ENCODE peak calls at places on chromosomes 2 and 18, in six cellular contexts. A is SK-N-SH, X is GM12878, V is K562, C is H1, J is HepG2. Y is an unnamed sample.

GRCh38 chr2:118992740-118993391 is 50.9 kb downstream of the MARCO start:
- DNase-seq in A (no peak), X (no peak), V (no peak), C (peak), J (no peak), Y (no peak)

GRCh38 chr2:113703404-113704299 is 52.8 kb downstream of the SLC35F5 start:
- DNase-seq in A (peak), X (no peak), V (no peak), C (no peak), J (no peak), Y (no peak)

GRCh38 chr2:68454719-68455118 is 12.4 kb downstream of the FBXO48 start:
- DNase-seq in A (no peak), X (no peak), V (no peak), C (no peak), J (no peak), Y (no peak)

GRCh38 chr2:60379216-60379615 is 174.2 kb downstream of the BCL11A start:
- DNase-seq in A (no peak), X (no peak), V (no peak), C (no peak), J (no peak), Y (no peak)

GRCh38 chr2:54697934-54698333 is 25.5 kb upstream of the EML6 start:
- DNase-seq in A (no peak), X (no peak), V (no peak), C (no peak), J (no peak), Y (no peak)

GRCh38 chr2:188267776-188268175 is 23.9 kb upstream of the GULP1 start:
- DNase-seq in A (no peak), X (no peak), V (no peak), C (no peak), J (no peak), Y (no peak)

GRCh38 chr2:240704651-240705050 is 13.0 kb downstream of the AQP12A start:
- DNase-seq in A (no peak), X (no peak), V (no peak), C (no peak), J (no peak), Y (no peak)

GRCh38 chr2:33573657-33574056 is 25.4 kb downstream of the FAM98A start:
- DNase-seq in A (no peak), X (no peak), V (no peak), C (no peak), J (no peak), Y (no peak)

GRCh38 chr2:17615728-17616351 is 75.3 kb downstream of the VSNL1 start:
- DNase-seq in A (no peak), X (no peak), V (no peak), C (no peak), J (peak), Y (no peak)

GRCh38 chr2:105431367-105432088 is 32.7 kb upstream of the FHL2 start:
- DNase-seq in A (peak), X (no peak), V (no peak), C (no peak), J (no peak), Y (no peak)

GRCh38 chr2:220579452-220579851 is 952.0 kb downstream of the SLC4A3 start:
- DNase-seq in A (no peak), X (no peak), V (no peak), C (no peak), J (no peak), Y (no peak)

GRCh38 chr2:177051278-177051677 is 161.3 kb upstream of the HNRNPA3 start:
- DNase-seq in A (peak), X (no peak), V (no peak), C (no peak), J (no peak), Y (no peak)

GRCh38 chr2:177058747-177059146 is 153.8 kb upstream of the HNRNPA3 start:
- DNase-seq in A (no peak), X (peak), V (no peak), C (no peak), J (no peak), Y (no peak)

GRCh38 chr2:177059313-177059712 is 153.3 kb upstream of the HNRNPA3 start:
- DNase-seq in A (no peak), X (no peak), V (no peak), C (no peak), J (no peak), Y (no peak)

GRCh38 chr2:177056540-177056939 is 156.1 kb upstream of the HNRNPA3 start:
- DNase-seq in A (peak), X (no peak), V (no peak), C (no peak), J (peak), Y (no peak)
- TF ChIP-seq CTCF in A (peak), X (no peak), V (peak), C (peak), J (peak), Y (peak)

DNA sequence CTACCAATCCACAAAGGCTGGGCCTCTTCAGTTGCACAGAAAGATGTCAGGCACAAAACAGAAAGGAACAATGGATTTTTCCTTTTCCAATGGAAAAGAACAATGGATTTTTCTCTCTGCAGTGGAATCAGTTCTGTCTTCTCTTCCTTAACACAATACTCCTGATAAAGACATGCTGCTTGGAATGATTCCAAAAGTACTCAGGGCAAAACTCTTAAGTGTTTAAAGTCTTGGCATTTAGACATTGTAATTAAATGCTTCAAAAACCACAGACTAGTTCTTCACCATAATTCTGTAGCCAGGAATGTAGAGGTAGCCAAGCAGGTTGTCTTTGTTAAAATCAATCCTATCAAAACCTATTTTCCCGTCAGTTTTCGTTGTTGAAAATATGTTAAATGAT is 46.8 kb upstream of the FLACC1 start:
- DNase-seq in A (no peak), X (no peak), V (no peak), C (no peak), J (no peak), Y (no peak)
- H3K27ac ChIP-seq in A (peak), X (no peak), V (no peak), C (no peak), J (no peak), Y (no peak)

GRCh38 chr2:75211371-75211770 is 12.1 kb upstream of the TACR1 start:
- DNase-seq in A (no peak), X (no peak), V (no peak), C (no peak), J (no peak), Y (no peak)
- TF ChIP-seq GABPA in A (no peak), X (no peak), V (no peak), C (no peak), J (no peak), Y (no peak)

DNA sequence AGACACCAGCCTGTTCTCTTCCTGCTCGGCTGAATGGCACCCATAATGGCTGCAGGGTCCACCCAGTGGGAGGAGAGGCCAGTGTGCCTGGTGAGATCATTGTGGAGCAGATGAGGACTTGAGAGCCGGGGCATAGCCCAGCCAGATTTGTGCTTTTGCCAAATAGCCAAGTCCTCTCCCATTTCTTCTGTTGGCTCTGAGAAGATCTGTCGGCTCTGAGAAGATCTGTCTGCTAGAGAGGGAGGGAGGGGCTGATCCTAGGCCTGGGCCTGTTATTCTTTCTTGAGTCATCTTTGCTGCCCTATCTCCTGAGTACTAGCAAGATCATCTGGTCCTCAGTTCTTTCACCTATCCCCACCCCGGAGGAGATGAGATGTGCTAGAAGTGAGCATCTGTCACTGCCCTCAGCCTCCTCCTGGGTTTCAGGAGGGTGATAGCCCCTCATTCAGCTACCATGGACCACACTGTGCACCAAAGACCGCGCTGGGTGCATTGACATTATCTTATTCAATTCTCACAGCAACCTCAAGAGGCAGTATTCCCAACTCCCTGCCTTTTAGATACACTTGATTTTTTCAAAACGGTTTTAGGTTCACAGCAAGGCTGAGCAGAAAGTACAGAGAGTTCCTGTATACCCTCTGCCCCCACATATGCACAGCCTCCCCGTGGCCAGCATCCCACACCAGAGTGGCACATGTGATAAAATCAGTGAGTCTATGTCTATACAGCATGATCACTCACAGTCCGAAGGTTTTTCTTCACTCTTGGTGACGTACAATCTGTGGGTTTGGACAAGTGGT is 98.6 kb downstream of the CAPN13 start:
- DNase-seq in A (no peak), X (no peak), V (peak), C (peak), J (no peak), Y (no peak)
- TF ChIP-seq CTCF in A (peak), X (peak), V (peak), C (peak), J (peak), Y (peak)

GRCh38 chr2:175030380-175031271 is 25.4 kb upstream of the CHN1 start:
- DNase-seq in A (peak), X (no peak), V (no peak), C (peak), J (peak), Y (peak)

GRCh38 chr2:175025946-175026345 is 20.8 kb upstream of the CHN1 start:
- DNase-seq in A (no peak), X (no peak), V (no peak), C (no peak), J (no peak), Y (no peak)

GRCh38 chr2:175026385-175026784 is 21.2 kb upstream of the CHN1 start:
- DNase-seq in A (no peak), X (no peak), V (no peak), C (no peak), J (no peak), Y (no peak)

GRCh38 chr2:175025233-175025632 is 20.1 kb upstream of the CHN1 start:
- DNase-seq in A (no peak), X (no peak), V (no peak), C (no peak), J (no peak), Y (no peak)

DNA sequence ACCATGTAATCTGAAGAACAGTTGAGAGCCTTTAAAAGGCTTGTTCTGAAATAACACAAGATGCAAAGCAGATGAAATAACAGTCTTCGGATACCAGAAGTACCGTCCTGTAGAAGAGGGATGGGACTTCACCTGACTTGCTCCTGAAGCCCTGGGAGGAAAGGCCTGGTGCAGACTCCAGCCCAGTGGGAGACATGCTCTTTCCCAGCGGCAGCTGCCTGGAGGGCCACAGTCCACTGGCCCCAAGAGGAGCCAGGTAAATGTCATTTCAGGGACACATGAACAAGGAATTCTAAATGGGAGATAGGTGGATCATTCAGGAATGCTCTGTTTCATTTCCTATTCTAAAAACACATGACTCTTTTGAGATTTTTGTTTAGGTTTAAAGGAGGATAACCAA is 22.6 kb upstream of the CHN1 start:
- DNase-seq in A (no peak), X (no peak), V (no peak), C (no peak), J (no peak), Y (no peak)
- H3K27ac ChIP-seq in A (no peak), X (no peak), V (no peak), C (no peak), J (peak), Y (no peak)

DNA sequence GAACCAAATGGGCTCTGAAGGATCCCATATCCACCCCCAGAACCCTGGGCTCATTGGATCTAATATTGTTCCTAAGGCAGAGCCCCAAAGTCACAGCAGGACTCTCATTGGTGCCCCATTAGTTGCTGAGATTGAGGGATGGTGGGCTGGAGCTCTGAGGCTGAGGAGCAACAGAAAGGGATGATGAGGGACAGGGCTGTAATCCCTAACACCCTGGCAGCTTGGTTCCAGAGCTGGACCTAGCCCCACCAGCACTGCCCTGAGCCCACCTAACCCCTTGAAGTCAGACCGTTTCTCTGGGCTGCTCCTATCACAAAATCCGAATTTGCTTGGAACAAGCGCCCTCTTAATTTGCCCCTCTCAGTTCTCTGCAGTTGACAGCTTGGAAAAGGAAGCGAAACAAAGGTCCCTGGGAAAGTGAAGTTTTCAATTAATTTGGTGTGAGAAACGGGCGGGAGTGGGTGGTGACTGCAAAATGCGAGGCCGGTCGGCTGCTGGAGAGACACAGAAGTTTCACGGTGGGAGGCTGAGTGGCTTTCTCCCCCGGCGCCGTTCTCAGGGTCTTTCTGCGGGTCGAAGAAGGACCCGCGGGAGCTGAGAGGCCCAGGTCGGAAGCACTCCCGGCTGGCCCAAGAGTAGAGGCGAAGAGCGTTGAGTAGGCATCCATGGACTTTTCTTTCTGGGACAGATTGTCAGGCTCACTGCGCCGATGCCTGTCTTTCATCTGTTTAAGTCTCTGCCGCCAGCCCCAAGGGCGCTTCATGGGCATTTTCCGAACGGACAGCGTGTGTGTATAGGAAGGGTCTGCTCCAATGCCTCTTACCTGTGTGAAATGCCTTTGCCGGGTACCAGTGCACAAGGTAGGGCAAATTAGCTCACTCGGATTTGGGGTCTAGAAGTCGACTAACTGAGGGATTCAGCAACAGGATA is 927 bp upstream of the HOXD13 start:
- DNase-seq in A (no peak), X (no peak), V (no peak), C (peak), J (no peak), Y (no peak)
- TF ChIP-seq GABPA in A (no peak), X (no peak), V (no peak), C (no peak), J (no peak), Y (no peak)

GRCh38 chr18:41395695-41396094 is 559.3 kb upstream of the PIK3C3 start:
- DNase-seq in A (no peak), X (no peak), V (no peak), C (no peak), J (no peak), Y (no peak)
- TF ChIP-seq CTCF in A (peak), X (no peak), V (no peak), C (no peak), J (no peak), Y (no peak)

GRCh38 chr2:14256890-14257289 is 375.6 kb upstream of the LRATD1 start:
- DNase-seq in A (no peak), X (no peak), V (no peak), C (no peak), J (no peak), Y (no peak)
- H3K27ac ChIP-seq in A (no peak), X (no peak), V (no peak), C (no peak), J (no peak), Y (no peak)